ENCODE peak calls at places on chromosomes 16 and 17, in six cellular contexts. W is IMR-90, F is ovary, I is neural progenitor cell, D is breast epithelium, V is upper lobe of left lung. N is an unnamed sample.

GRCh38 chr17:7823581-7824001 is 10.4 kb upstream of the KDM6B start:
- DNase-seq in W (no peak), F (no peak), I (no peak), D (no peak), V (peak; percentile 53), N (no peak)

GRCh38 chr17:54944796-54945195 is 23.7 kb downstream of the COX11 start:
- DNase-seq in W (peak; percentile 12), F (no peak), I (no peak), D (no peak), V (no peak), N (no peak)

GRCh38 chr16:13896543-13897182 is 23.3 kb upstream of the ERCC4 start:
- DNase-seq in W (peak; percentile 6), F (no peak), I (no peak), D (no peak), V (no peak), N (no peak)

GRCh38 chr17:59121901-59122480 is 15.3 kb upstream of the TRIM37 start:
- DNase-seq in W (no peak), F (no peak), I (no peak), D (no peak), V (no peak), N (no peak)

GRCh38 chr17:78759203-78759968 is 22.7 kb downstream of the CYTH1 start:
- DNase-seq in W (peak; percentile 43), F (peak; percentile 60), I (no peak), D (no peak), V (no peak), N (no peak)

GRCh38 chr17:83195330-83196087 is 116.1 kb downstream of the METRNL start:
- DNase-seq in W (no peak), F (peak; percentile 39), I (no peak), D (peak; percentile 83), V (peak; percentile 79), N (peak; percentile 10)

GRCh38 chr17:45429338-45430005 is 3.2 kb downstream of the ARHGAP27 start:
- DNase-seq in W (no peak), F (no peak), I (peak; percentile 69), D (no peak), V (peak; percentile 88), N (no peak)

GRCh38 chr17:8885968-8886674 is 18.6 kb upstream of the PIK3R6 start:
- DNase-seq in W (no peak), F (no peak), I (no peak), D (no peak), V (peak; percentile 75), N (no peak)

GRCh38 chr17:73365934-73366623 is 54.3 kb upstream of the CDC42EP4 start:
- DNase-seq in W (no peak), F (peak; percentile 52), I (peak; percentile 69), D (no peak), V (no peak), N (no peak)

GRCh38 chr16:55324491-55325447 is 766 bp downstream of the IRX6 start:
- DNase-seq in W (no peak), F (no peak), I (peak; percentile 56), D (no peak), V (peak; percentile 86), N (no peak)

GRCh38 chr16:50765246-50765645 is 23.4 kb downstream of the CYLD start:
- DNase-seq in W (no peak), F (no peak), I (no peak), D (no peak), V (no peak), N (no peak)

GRCh38 chr17:40615295-40615988 is 32.2 kb downstream of the SMARCE1 start:
- DNase-seq in W (peak; percentile 47), F (peak; percentile 45), I (peak; percentile 68), D (no peak), V (no peak), N (no peak)

GRCh38 chr17:8488931-8489330 is 53.2 kb downstream of the NDEL1 start:
- DNase-seq in W (peak; percentile 98), F (no peak), I (no peak), D (no peak), V (no peak), N (no peak)

GRCh38 chr17:28755486-28755885 is 11.7 kb downstream of the TRAF4 start:
- DNase-seq in W (no peak), F (no peak), I (no peak), D (no peak), V (no peak), N (no peak)

GRCh38 chr17:82936768-82937171 is 96.9 kb upstream of the ZNF750 start:
- DNase-seq in W (no peak), F (peak; percentile 17), I (no peak), D (no peak), V (peak; percentile 67), N (no peak)

GRCh38 chr17:75315541-75316243 is 26.5 kb upstream of the SLC25A19 start:
- DNase-seq in W (peak; percentile 47), F (no peak), I (no peak), D (no peak), V (peak; percentile 58), N (no peak)

GRCh38 chr16:11658896-11659708 is 9.2 kb upstream of the SNN start:
- DNase-seq in W (no peak), F (no peak), I (no peak), D (peak; percentile 61), V (no peak), N (no peak)

GRCh38 chr16:67547423-67548264 is 14.7 kb upstream of the CTCF start:
- DNase-seq in W (no peak), F (peak; percentile 26), I (no peak), D (no peak), V (no peak), N (no peak)

GRCh38 chr17:48211787-48212186 is 104.2 kb downstream of the SNX11 start:
- DNase-seq in W (no peak), F (no peak), I (no peak), D (no peak), V (no peak), N (no peak)

GRCh38 chr17:48213797-48214196 is 106.2 kb downstream of the SNX11 start:
- DNase-seq in W (no peak), F (no peak), I (no peak), D (no peak), V (no peak), N (no peak)

GRCh38 chr17:48211011-48211410 is 103.4 kb downstream of the SNX11 start:
- DNase-seq in W (no peak), F (no peak), I (no peak), D (no peak), V (no peak), N (no peak)

GRCh38 chr17:48219605-48220004 is 112.0 kb downstream of the SNX11 start:
- DNase-seq in W (no peak), F (no peak), I (peak; percentile 29), D (no peak), V (no peak), N (no peak)

DNA sequence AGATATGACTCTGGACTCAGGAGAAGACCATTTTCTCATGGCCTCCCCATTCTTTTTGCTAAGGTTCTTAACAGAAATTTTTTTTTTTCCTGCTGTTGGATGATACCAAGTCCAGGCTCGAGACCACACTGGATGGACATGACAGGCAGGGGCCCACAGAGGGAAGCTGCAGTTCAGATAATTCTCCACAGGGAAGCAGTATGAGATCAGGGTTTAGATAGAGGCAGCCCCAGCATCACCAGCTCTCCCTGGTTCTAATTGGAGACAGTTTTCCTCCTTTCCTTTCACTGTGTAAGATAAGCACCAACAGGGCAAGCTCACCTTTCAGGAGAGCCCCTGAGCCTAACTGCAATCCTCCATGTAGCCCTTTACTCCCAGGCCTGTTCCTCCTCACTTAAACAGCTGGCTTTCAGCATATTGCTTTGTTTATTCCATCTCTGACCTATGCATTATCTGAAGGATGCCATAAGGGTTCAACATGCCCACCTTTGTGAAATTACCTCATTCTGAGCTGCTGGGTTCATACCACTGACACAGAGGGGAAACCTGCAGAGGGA is 108.1 kb downstream of the SNX11 start:
- DNase-seq in W (peak; percentile 28), F (no peak), I (peak; percentile 61), D (no peak), V (no peak), N (no peak)
- TF ChIP-seq CTCF in W (peak; percentile 37), F (no peak), I (peak; percentile 55), D (peak; percentile 34), V (peak; percentile 24), N (no peak)

DNA sequence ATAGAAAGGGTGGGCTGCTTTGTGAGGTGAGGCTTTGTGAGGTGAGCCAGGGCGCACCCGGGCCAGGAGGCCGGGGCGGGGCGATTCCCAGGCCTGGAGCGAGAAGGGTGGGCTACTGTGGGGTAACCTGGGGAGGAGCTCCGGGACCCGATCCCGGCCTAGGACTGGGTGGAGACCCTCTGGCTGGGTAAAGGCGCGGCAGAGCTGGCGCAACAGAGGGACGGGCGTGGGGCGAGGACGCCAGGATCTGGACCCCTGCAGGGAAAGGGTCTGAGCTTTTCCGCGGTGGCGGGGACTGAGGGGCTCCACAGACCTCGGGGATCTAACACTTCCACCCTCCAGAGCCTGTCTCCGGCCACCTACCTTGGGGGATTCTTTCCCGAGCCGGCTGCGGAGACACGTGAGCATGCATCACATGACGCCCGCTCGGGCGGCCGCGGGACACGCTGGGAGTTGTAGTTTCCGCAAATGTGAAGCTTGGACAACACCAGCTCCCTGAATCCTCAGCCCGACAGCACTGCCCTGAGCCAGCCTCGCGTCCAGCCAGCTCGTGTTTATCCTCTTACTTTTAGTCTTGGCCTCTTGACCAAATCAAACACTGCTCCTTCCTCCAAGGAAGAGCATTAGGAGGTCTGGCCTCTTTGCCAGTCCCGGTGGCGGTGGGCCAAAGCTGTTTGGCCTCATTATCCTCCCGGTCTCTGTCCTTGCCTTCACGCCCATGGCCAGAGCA is at the start of gene SLC38A7:
- DNase-seq in W (peak; percentile 80), F (peak; percentile 87), I (peak; percentile 92), D (peak; percentile 78), V (peak; percentile 96), N (peak; percentile 90)
- H3K27ac ChIP-seq in W (peak within 1 kb of the TSS; percentile 67), F (peak within 1 kb of the TSS; percentile 62), I (no peak within 1 kb of the TSS), D (peak within 1 kb of the TSS; percentile 64), V (peak within 1 kb of the TSS; percentile 85), N (peak within 1 kb of the TSS; percentile 77)

DNA sequence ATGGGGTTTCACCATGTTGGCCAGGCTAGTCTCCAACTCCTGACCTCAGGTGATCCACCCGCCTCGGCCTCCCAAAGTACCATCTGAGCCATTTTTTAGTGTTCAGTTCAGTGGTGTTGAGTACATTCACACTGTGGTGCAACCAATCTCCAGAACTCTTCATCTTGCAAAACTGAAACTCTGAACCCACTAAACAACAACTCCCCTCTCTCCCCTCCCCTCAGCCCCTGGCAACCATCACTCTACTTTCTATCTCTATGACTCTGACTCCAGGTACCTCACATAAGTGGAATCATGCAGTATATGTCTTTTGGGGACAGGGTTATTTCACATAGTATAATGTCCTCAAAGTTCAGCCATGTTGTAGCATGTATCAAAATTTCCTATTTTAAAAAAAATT is 18.7 kb upstream of the MAPK3 start:
- DNase-seq in W (no peak), F (no peak), I (no peak), D (no peak), V (no peak), N (no peak)
- H3K4me1 ChIP-seq in W (no peaks in the 10 kb centered on the region), F (no peaks in the 10 kb centered on the region), I (no peaks in the 10 kb centered on the region), D (no peaks in the 10 kb centered on the region), V (peaks cover 11% of the 10 kb centered on the region), N (no peaks in the 10 kb centered on the region)

DNA sequence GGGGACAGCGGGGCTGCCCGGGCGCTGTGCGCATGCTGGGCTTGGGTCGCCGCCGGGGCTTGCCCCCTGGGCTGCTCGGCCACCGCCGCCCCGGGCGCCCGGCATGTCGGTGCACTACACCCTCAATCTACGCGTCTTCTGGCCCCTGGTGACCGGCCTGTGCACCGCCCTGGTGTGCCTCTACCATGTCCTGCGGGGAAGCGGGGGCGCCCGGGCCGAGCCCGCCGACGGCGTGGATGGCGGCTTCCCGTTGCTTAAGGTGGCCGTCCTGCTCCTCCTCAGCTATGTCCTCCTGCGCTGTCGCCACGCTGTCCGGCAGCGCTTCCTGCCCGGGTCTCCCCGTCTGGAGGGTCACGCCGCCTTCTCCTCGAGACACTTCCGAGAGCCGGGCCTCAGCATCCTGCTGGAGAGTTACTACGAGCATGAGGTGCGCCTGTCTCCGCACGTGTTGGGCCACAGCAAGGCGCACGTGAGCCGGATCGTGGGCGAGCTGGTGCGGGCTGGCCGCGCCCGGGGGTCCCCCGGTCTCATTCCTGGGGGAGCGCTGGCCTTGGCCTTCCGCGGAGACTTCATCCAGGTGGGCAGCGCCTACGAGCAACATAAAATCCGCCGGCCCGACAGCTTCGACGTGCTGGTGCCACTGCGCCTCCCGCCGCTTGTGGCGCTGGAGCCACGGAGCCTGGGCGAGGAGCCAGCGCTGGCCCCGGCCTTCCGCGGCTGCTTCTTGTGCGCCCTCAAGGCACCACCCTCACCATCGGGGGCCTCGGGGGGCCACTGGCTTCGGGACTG is 789 bp downstream of the ITPRIPL2 start:
- DNase-seq in W (peak; percentile 68), F (peak; percentile 68), I (peak; percentile 44), D (peak; percentile 68), V (peak; percentile 91), N (peak; percentile 21)
- TF ChIP-seq CTCF in W (no peak), F (peak; percentile 4), I (no peak), D (peak; percentile 43), V (peak; percentile 67), N (peak; percentile 46)

N was measured in ascending aorta.